ENCODE peak calls at places on chromosomes 3 and 15, in four cellular contexts. E is ovary, W is pancreas, Q is GM20000. U is an unnamed sample.

GRCh38 chr15:45377630-45378148 is 655 bp downstream of the GATM start:
- DNase-seq in E (peak; percentile 51), W (peak; percentile 80), Q (peak; percentile 23), U (peak; percentile 54)

GRCh38 chr15:29438714-29439076 is 169.1 kb upstream of the NSMCE3 start:
- DNase-seq in E (no peak), W (no peak), Q (no peak), U (no peak)

GRCh38 chr3:48990636-48991421 is 788 bp downstream of the P4HTM start:
- DNase-seq in W (no peak), Q (peak; percentile 51), E (no peak), U (no peak)

GRCh38 chr3:28476194-28476593 is 127.6 kb upstream of the AZI2 start:
- DNase-seq in W (no peak), Q (peak; percentile 36), E (no peak), U (no peak)

GRCh38 chr15:49769225-49769624 is 148.4 kb downstream of the DTWD1 start:
- DNase-seq in Q (no peak), W (no peak), E (no peak), U (no peak)

GRCh38 chr3:111412656-111413055 is 129.3 kb upstream of the CD96 start:
- DNase-seq in E (no peak), W (no peak), Q (no peak), U (no peak)

GRCh38 chr3:23740517-23741402 is 65.0 kb upstream of the UBE2E1 start:
- DNase-seq in E (no peak), Q (peak; percentile 64), W (no peak), U (no peak)

GRCh38 chr3:58720526-58720925 is 54.0 kb upstream of the FAM3D start:
- DNase-seq in E (no peak), Q (no peak), W (no peak), U (no peak)

GRCh38 chr15:43471975-43472374 is 21.0 kb downstream of the TP53BP1 start:
- DNase-seq in E (no peak), W (no peak), Q (no peak), U (no peak)

GRCh38 chr3:38644016-38644661 is 5.3 kb downstream of the SCN5A start:
- DNase-seq in W (no peak), E (no peak), Q (no peak), U (no peak)

GRCh38 chr3:178392553-178392952 is 143.7 kb upstream of the KCNMB2 start:
- DNase-seq in E (no peak), W (no peak), Q (no peak), U (no peak)

DNA sequence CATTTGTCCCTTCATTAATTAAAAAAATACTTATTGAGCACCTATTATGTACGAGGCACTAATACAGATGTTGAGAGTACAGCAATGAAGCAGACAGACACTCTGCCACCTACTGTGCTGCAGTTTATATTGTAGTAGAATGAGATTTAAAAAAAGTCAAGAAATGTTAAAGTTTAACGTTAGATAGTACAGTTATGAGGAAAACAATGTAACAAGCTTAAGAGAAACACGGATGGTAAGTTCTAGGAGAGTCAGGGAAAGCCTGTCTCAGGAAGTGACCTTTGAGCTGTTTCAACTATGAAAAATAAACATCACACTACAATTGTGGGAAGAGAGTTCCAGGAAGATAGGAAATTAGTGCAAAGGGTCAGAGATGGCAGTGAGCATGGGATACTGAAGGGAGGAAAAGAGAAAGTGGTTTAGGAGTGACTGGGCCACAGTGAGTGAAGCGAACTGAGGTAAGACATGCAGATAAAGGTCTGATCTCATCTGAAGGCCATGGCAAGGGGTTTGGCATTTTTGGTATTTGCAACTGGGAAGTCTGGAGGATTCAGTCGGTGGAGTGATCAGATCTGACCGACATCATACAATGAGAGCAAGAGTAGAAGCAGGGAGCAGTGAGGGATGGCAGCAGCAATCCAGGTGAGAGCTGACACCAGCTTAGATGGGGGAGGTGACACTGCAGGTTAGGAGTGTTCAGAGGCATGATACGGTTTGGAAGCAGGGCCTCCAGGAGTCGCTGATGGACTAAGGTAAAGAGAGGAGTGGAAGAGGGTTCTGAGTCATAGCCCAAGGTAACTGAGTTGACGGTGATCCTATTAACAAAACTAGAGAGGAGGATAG is 28.5 kb downstream of the PLSCR4 start:
- DNase-seq in E (no peak), Q (no peak), W (no peak), U (no peak)
- TF ChIP-seq CTCF in E (no peak), Q (no peak), W (no peak), U (no peak)

GRCh38 chr15:39204031-39204430 is 376.8 kb upstream of the THBS1 start:
- DNase-seq in E (no peak), W (no peak), Q (no peak), U (no peak)

GRCh38 chr15:39202641-39203040 is 378.2 kb upstream of the THBS1 start:
- DNase-seq in Q (no peak), E (no peak), W (no peak), U (no peak)

GRCh38 chr15:39198044-39198625 is 382.7 kb upstream of the THBS1 start:
- DNase-seq in W (no peak), Q (no peak), E (no peak), U (no peak)

GRCh38 chr15:39199076-39199475 is 381.8 kb upstream of the THBS1 start:
- DNase-seq in W (no peak), E (peak; percentile 45), Q (no peak), U (peak; percentile 13)

GRCh38 chr15:39200586-39200985 is 380.3 kb upstream of the THBS1 start:
- DNase-seq in E (no peak), W (no peak), Q (no peak), U (no peak)
- TF ChIP-seq CTCF in E (no peak), W (no peak), Q (no peak), U (no peak)

DNA sequence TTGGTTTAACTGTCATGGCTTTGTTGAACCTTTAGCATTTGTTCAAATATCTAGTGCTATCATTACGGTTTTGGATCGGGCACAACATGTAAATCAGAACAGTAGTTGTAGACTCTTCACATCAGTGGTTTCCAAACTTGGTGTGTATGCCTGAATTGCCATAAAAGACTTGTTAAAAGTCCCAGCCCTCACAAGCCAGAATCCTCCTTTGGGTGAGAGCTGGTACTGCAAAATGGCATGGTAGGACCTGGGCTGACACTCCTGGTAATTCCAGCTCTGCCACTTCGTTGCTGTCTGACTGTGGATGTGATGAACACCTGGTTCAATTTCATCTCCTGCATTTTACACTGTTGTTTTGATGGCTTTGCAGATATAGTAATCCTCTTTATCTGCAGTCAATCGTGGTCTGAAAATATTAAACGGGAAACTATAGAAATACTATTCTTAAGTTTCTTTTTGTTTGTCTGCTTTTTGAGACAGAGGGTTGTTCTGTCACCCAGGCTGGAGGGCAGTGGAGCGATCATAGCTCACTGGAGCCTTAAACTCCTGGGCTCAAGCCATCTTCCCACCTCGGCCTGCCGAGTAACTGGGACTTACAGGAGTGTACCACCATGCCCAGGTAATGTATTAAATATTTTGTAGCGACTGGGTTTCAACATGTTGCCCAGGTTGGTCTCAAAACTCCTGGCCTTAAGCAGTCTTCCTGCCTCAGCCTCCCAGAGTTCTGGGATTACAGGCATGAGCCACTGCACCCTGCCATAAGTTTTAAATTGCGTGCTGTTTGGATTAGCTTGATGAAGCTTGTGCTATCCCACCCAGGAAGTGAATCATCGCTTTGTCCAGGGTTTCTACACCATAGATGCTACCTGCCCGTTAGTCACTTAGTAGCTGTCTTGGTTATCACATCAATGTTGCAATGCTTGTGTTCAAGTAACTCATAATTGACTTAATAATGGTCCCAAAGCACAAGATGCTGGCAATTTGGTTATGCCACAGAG is 61.6 kb downstream of the RAB7A start:
- DNase-seq in Q (no peak), W (no peak), E (no peak), U (no peak)
- TF ChIP-seq CTCF in Q (no peak), W (no peak), E (no peak), U (peak; percentile 38)

GRCh38 chr15:73156431-73157191 is 104.3 kb downstream of the NEO1 start:
- DNase-seq in E (no peak), Q (no peak), W (no peak), U (no peak)
- TF ChIP-seq CTCF in E (no peak), Q (no peak), W (no peak), U (no peak)

GRCh38 chr3:189637755-189638154 is 6.6 kb downstream of the TP63 start:
- DNase-seq in E (no peak), W (no peak), Q (no peak), U (no peak)
- TF ChIP-seq CTCF in E (no peak), W (no peak), Q (no peak), U (no peak)